ENCODE peak calls at places on chromosomes 5 and 9, in five cellular contexts. L is K562, C is GM12878, G is GM12891, H is H1. E is an unnamed sample.

GRCh38 chr9:91166796-91167366 is 194.8 kb downstream of the AUH start:
- DNase-seq in H (no peak), G (no peak), L (no peak), C (no peak), E (no peak)

GRCh38 chr9:19050637-19051591 is 1.7 kb downstream of the RRAGA start:
- DNase-seq in G (no peak), H (no peak), C (no peak), L (no peak), E (no peak)

GRCh38 chr5:38579105-38579504 is 22.7 kb upstream of the LIFR start:
- DNase-seq in C (no peak), H (no peak), G (no peak), L (no peak), E (no peak)

GRCh38 chr9:98533866-98534265 is 174.9 kb downstream of the GABBR2 start:
- DNase-seq in L (no peak), C (no peak), G (no peak), H (no peak), E (no peak)

GRCh38 chr9:116646661-116647514 is 40.2 kb upstream of the TRIM32 start:
- DNase-seq in C (no peak), L (peak), G (no peak), H (no peak), E (no peak)

GRCh38 chr5:675876-676698 is 17.1 kb downstream of the TPPP start:
- DNase-seq in L (no peak), H (peak), G (no peak), C (no peak), E (no peak)

GRCh38 chr9:128809036-128809599 is 9.2 kb upstream of the ENDOG start:
- DNase-seq in L (no peak), H (no peak), C (no peak), G (no peak), E (no peak)

GRCh38 chr9:72453797-72454196 is 67.6 kb upstream of the TMC1 start:
- DNase-seq in G (no peak), L (no peak), C (no peak), H (no peak), E (no peak)

GRCh38 chr5:116360008-116360853 is 214.4 kb downstream of the SEMA6A start:
- DNase-seq in C (no peak), G (no peak), H (no peak), L (no peak), E (no peak)

GRCh38 chr5:132629230-132629944 is 28.6 kb upstream of the IL13 start:
- DNase-seq in L (no peak), G (no peak), C (no peak), H (no peak), E (no peak)

GRCh38 chr5:1754531-1755220 is 45.0 kb downstream of the MRPL36 start:
- DNase-seq in C (no peak), H (peak), L (no peak), G (no peak), E (no peak)

GRCh38 chr5:172644229-172644628 is 3.2 kb downstream of the NEURL1B start:
- DNase-seq in G (no peak), H (no peak), C (no peak), L (no peak), E (no peak)

GRCh38 chr5:143106175-143106574 is 297.3 kb downstream of the NR3C1 start:
- DNase-seq in C (no peak), G (no peak), H (no peak), L (no peak), E (no peak)

GRCh38 chr5:111782171-111782570 is 25.2 kb upstream of the NREP start:
- DNase-seq in G (no peak), C (no peak), L (no peak), H (no peak), E (no peak)

GRCh38 chr9:6305954-6306563 is 22.1 kb upstream of the TPD52L3 start:
- DNase-seq in H (no peak), G (no peak), L (peak), C (peak), E (no peak)

GRCh38 chr9:31799953-31800609 is 584.4 kb upstream of the ACO1 start:
- DNase-seq in C (peak), G (no peak), H (peak), L (no peak), E (no peak)

GRCh38 chr5:138096363-138096762 is 12.5 kb downstream of the WNT8A start:
- DNase-seq in C (no peak), L (no peak), G (no peak), H (no peak), E (no peak)

GRCh38 chr9:132032584-132032945 is 47.1 kb downstream of the MED27 start:
- DNase-seq in H (no peak), C (no peak), L (no peak), G (peak), E (peak)

GRCh38 chr5:138103321-138103637 is 19.4 kb downstream of the WNT8A start:
- DNase-seq in H (no peak), G (no peak), L (no peak), C (no peak), E (no peak)

GRCh38 chr9:5786370-5787127 is 46.4 kb downstream of the ERMP1 start:
- DNase-seq in C (no peak), G (no peak), H (no peak), L (no peak), E (no peak)

GRCh38 chr9:3928590-3928989 is 371.3 kb downstream of the GLIS3 start:
- DNase-seq in G (no peak), C (no peak), L (no peak), H (no peak), E (no peak)

GRCh38 chr9:130150779-130151381 is 21.3 kb upstream of the NCS1 start:
- DNase-seq in H (no peak), C (no peak), G (no peak), L (no peak), E (no peak)

GRCh38 chr5:87242242-87242641 is 25.4 kb upstream of the RASA1 start:
- DNase-seq in G (no peak), L (no peak), C (no peak), H (no peak), E (no peak)

GRCh38 chr9:98801969-98802371 is 5.5 kb upstream of the GALNT12 start:
- DNase-seq in C (no peak), H (peak), L (no peak), G (no peak), E (no peak)

GRCh38 chr5:103454774-103455173 is 107.8 kb downstream of the NUDT12 start:
- DNase-seq in C (no peak), H (no peak), L (no peak), G (no peak), E (no peak)

GRCh38 chr9:2602704-2603116 is 18.9 kb upstream of the VLDLR start:
- DNase-seq in C (peak), L (no peak), H (no peak), G (no peak), E (no peak)

GRCh38 chr9:114172981-114173833 is 17.9 kb downstream of the COL27A1 start:
- DNase-seq in H (no peak), C (no peak), L (no peak), G (no peak), E (no peak)

GRCh38 chr5:75055727-75056144 is 3.4 kb upstream of the GCNT4 start:
- DNase-seq in H (peak), G (no peak), L (no peak), C (no peak), E (no peak)

GRCh38 chr9:75238311-75238976 is 150.1 kb downstream of the OSTF1 start:
- DNase-seq in G (peak), L (peak), C (peak), H (peak), E (peak)

GRCh38 chr9:85118990-85119755 is 449.6 kb downstream of the NTRK2 start:
- DNase-seq in G (no peak), H (no peak), L (no peak), C (no peak), E (no peak)

GRCh38 chr9:5922192-5922591 is 31.5 kb downstream of the MLANA start:
- DNase-seq in C (peak), H (no peak), G (no peak), L (no peak), E (no peak)

GRCh38 chr5:31366941-31367340 is 165.0 kb downstream of the DROSHA start:
- DNase-seq in C (no peak), G (no peak), H (no peak), L (no peak), E (no peak)

GRCh38 chr5:31361906-31362900 is 168.7 kb downstream of the CDH6 start:
- DNase-seq in C (no peak), H (no peak), G (no peak), L (no peak), E (no peak)

GRCh38 chr5:31365776-31366175 is 166.1 kb downstream of the DROSHA start:
- DNase-seq in H (no peak), C (no peak), L (no peak), G (no peak), E (no peak)

GRCh38 chr5:31362931-31363568 is 168.8 kb downstream of the DROSHA start:
- DNase-seq in G (no peak), H (no peak), C (no peak), L (no peak), E (no peak)

GRCh38 chr5:31364881-31365636 is 166.8 kb downstream of the DROSHA start:
- DNase-seq in C (no peak), H (no peak), G (no peak), L (no peak), E (no peak)
- TF ChIP-seq TAF1 in C (no peak), H (no peak), G (no peak), L (no peak), E (no peak)

GRCh38 chr9:125910286-125910685 is 163.1 kb downstream of the PBX3 start:
- DNase-seq in H (no peak), G (no peak), L (no peak), C (no peak), E (no peak)
- TF ChIP-seq POLR2AphosphoS5 in H (no peak), G (no peak), L (no peak), C (no peak), E (no peak)

GRCh38 chr9:108933641-108934322 is at the start of gene ELP1:
- DNase-seq in G (peak), H (peak), C (peak), L (peak), E (peak)
- TF ChIP-seq POLR2A in G (peak), H (peak), C (peak), L (peak), E (peak)

GRCh38 chr9:26548766-26549290 is 343.8 kb downstream of the CAAP1 start:
- DNase-seq in H (no peak), C (no peak), G (no peak), L (no peak), E (no peak)
- TF ChIP-seq TAF1 in H (no peak), C (no peak), G (no peak), L (no peak), E (no peak)

DNA sequence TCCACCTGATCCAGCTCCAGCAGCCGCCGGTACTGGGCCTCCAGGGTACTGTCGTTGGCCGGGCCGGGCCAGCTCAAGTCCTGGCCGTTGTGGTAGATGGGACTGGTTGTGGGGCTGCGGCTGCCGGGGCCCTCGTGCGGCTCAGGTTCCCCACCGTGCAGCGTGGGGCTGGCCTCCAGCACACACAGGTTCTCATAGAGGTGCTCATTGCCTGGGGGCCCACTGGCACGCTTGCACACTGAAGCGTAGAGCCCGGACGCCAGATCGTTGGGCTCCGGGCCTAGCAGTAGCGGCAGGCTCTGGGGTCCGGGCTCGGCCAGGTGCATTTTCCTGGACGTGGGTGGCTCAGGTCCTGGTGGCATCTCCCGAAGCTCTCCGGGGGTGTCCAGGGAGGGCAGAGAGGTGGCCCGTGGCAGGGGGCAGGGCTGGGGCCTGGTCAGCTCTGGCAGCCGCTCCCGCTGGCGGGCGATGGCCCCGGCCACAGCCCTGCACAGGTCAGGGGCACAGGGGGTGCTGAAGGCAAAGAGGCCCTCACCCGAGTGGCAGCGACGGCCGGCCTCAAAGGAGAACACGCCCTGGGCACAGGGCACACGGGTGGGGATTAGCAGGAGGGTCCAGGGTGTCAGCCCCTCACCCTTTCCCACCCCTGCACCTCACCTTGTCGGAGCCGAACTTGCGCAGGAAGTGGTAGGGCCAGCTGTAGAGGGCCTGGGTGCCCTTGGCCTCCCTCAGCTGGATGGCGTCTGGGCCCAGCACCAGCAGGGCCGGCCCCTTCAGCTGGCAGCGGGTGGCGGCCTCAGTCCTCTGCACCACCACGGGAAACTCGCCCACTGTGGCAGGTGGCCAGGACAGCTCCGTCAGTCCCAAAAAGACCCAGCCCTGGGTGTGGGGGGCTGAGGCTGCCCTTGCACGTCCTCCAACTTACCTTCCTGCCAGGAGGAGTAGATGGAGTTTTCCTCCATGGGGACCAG is 5.3 kb downstream of the DOK3 start:
- DNase-seq in G (no peak), C (no peak), L (no peak), H (no peak), E (no peak)
- TF ChIP-seq POLR2AphosphoS5 in G (peak), C (no peak), L (no peak), H (no peak), E (no peak)

GRCh38 chr5:151683936-151684586 is 2.7 kb downstream of the SPARC start:
- DNase-seq in G (no peak), L (no peak), H (no peak), C (no peak), E (no peak)

GRCh38 chr5:151685749-151686672 is 704 bp downstream of the SPARC start:
- DNase-seq in H (peak), G (no peak), L (no peak), C (no peak), E (no peak)

GRCh38 chr5:151684690-151685361 is 1.9 kb downstream of the SPARC start:
- DNase-seq in C (no peak), L (no peak), H (peak), G (no peak), E (no peak)

GRCh38 chr5:151688406-151688805 is 1.7 kb upstream of the SPARC start:
- DNase-seq in C (no peak), H (no peak), L (no peak), G (no peak), E (no peak)

GRCh38 chr5:151686673-151687378 is at the start of gene SPARC:
- DNase-seq in L (no peak), H (peak), G (no peak), C (no peak), E (no peak)
- TF ChIP-seq POLR2A in L (no peak), H (peak), G (peak), C (peak), E (no peak)

DNA sequence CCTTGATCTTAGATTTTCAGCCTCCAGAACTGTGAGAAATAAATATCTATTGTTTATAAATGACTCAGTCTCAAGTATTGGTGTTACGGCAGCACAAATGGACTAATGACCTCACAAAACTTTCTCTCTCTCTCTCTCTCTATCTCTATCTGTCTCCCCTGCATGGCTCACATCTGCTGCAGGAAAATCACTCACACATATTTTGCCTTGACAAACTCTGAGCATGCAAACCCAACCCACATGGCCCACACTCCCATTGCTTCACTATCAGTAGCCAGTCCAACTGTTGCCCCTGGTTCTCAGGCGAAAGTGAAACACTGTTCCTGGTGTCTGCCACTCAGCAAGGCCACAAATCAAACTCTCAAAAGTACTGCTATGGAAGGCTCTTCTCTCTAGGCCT is 66.4 kb upstream of the PIK3R1 start:
- DNase-seq in C (no peak), G (no peak), L (no peak), H (no peak), E (no peak)
- TF ChIP-seq TAF1 in C (no peak), G (no peak), L (no peak), H (no peak), E (no peak)

DNA sequence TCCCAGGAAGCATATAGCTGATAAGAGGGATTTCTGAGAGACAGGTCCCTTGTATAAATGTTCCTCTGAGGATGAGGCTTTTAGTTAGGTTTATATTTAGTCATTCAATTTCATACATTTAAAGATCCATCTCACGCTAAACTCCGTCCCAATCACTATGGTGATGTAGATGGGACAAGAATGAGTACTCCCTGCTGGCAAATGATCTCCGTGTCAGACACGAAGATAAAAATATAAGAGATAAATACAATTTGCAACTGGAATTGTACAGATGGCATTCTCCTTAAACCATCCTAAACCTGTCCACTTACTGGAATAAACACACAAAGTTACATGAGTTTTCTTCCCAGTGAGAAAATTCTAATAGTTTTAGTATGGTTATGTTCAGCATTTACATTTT is 233.0 kb downstream of the PRR16 start:
- DNase-seq in C (no peak), L (no peak), G (no peak), H (no peak), E (no peak)
- TF ChIP-seq POLR2AphosphoS5 in C (no peak), L (no peak), G (no peak), H (no peak), E (no peak)